ENCODE peak calls at places on chromosomes 6 and 20, in four cellular contexts. K, L, X and H are unnamed samples. For H3K27me3, the result is how much of the 10 kb centered on the place peaks cover.

GRCh38 chr6:154267508-154268106 is 89.0 kb downstream of the IPCEF1 start:
- DNase-seq in K (no peak), L (no peak), X (no peak), H (no peak)

GRCh38 chr20:36235892-36236785 is at the start of gene AAR2:
- DNase-seq in K (peak), L (peak), X (peak), H (peak)

GRCh38 chr6:124854338-124854922 is 107.8 kb upstream of the RNF217 start:
- DNase-seq in K (no peak), L (no peak), X (no peak), H (no peak)

GRCh38 chr6:157952751-157953479 is 28.7 kb upstream of the SYNJ2 start:
- DNase-seq in K (no peak), L (no peak), X (no peak), H (no peak)

GRCh38 chr20:53643031-53643832 is 49.6 kb upstream of the ZNF217 start:
- DNase-seq in K (no peak), L (peak), X (peak), H (peak)

GRCh38 chr6:157962601-157963084 is 19.0 kb upstream of the SYNJ2 start:
- DNase-seq in K (no peak), L (no peak), X (no peak), H (no peak)

GRCh38 chr20:32518593-32519366 is 66.4 kb downstream of the NOL4L start:
- DNase-seq in K (no peak), L (no peak), X (no peak), H (peak)

GRCh38 chr20:51910202-51911050 is 108.1 kb upstream of the SALL4 start:
- DNase-seq in K (no peak), L (no peak), X (no peak), H (no peak)

GRCh38 chr6:45031601-45032000 is 296.5 kb upstream of the RUNX2 start:
- DNase-seq in K (no peak), L (no peak), X (no peak), H (no peak)

GRCh38 chr6:154864086-154864430 is 130.8 kb downstream of the SCAF8 start:
- DNase-seq in K (no peak), L (no peak), X (no peak), H (no peak)

GRCh38 chr6:47111685-47112084 is 69.6 kb upstream of the ADGRF1 start:
- DNase-seq in K (no peak), L (no peak), X (no peak), H (no peak)

GRCh38 chr20:53202781-53203180 is 230.6 kb downstream of the TSHZ2 start:
- DNase-seq in K (no peak), L (no peak), X (no peak), H (no peak)

GRCh38 chr6:149834513-149835481 is 29.4 kb downstream of the LRP11 start:
- DNase-seq in K (no peak), L (no peak), X (no peak), H (no peak)

GRCh38 chr6:22575190-22575589 is 5.8 kb downstream of the HDGFL1 start:
- DNase-seq in K (no peak), L (no peak), X (no peak), H (no peak)

GRCh38 chr20:50191566-50192363 is 1.1 kb downstream of the CEBPB start:
- DNase-seq in K (peak), L (peak), X (peak), H (peak)

GRCh38 chr6:9224539-9224938 is 789.2 kb upstream of the SLC35B3 start:
- DNase-seq in K (no peak), L (no peak), X (no peak), H (no peak)

GRCh38 chr6:160337991-160338390 is 10.2 kb upstream of the SLC22A3 start:
- DNase-seq in K (no peak), L (no peak), X (no peak), H (no peak)

GRCh38 chr6:88483424-88483823 is 317.3 kb upstream of the CNR1 start:
- DNase-seq in K (no peak), L (no peak), X (no peak), H (no peak)

GRCh38 chr6:38262609-38263008 is 377.1 kb downstream of the BTBD9 start:
- DNase-seq in K (no peak), L (no peak), X (no peak), H (no peak)

GRCh38 chr6:5287966-5288297 is 26.6 kb downstream of the FARS2 start:
- DNase-seq in K (no peak), L (no peak), X (no peak), H (no peak)

GRCh38 chr6:12150812-12151432 is 138.8 kb downstream of the HIVEP1 start:
- DNase-seq in K (no peak), L (no peak), X (no peak), H (no peak)

GRCh38 chr20:63815613-63815862 is 15.5 kb downstream of the ZBTB46 start:
- DNase-seq in K (no peak), L (no peak), X (no peak), H (no peak)

GRCh38 chr6:166904101-166904746 is 52.1 kb downstream of the RNASET2 start:
- DNase-seq in K (no peak), L (no peak), X (no peak), H (no peak)

GRCh38 chr20:8215516-8215915 is 83.5 kb downstream of the PLCB1 start:
- DNase-seq in K (peak), L (no peak), X (no peak), H (no peak)

GRCh38 chr6:21019614-21020013 is 485.4 kb downstream of the CDKAL1 start:
- DNase-seq in K (no peak), L (no peak), X (no peak), H (no peak)

GRCh38 chr20:24337074-24337473 is 132.4 kb upstream of the SYNDIG1 start:
- DNase-seq in K (no peak), L (no peak), X (no peak), H (no peak)

GRCh38 chr6:109800771-109801170 is 109.7 kb downstream of the FIG4 start:
- DNase-seq in K (no peak), L (no peak), X (no peak), H (no peak)

GRCh38 chr6:156832166-156832743 is 55.1 kb downstream of the ARID1B start:
- DNase-seq in K (no peak), L (no peak), X (peak), H (no peak)

GRCh38 chr20:33584976-33585375 is 77.2 kb upstream of the C20orf144 start:
- DNase-seq in K (no peak), L (no peak), X (no peak), H (no peak)

GRCh38 chr6:111354751-111355150 is 128.3 kb downstream of the REV3L start:
- DNase-seq in K (no peak), L (no peak), X (no peak), H (no peak)

GRCh38 chr6:141552463-141552862 is 580.3 kb upstream of the GJE1 start:
- DNase-seq in K (no peak), L (no peak), X (no peak), H (no peak)

GRCh38 chr6:30213999-30214982 is 1.1 kb upstream of the TRIM26 start:
- DNase-seq in K (peak), L (peak), X (peak), H (peak)

GRCh38 chr20:37421988-37422387 is 76.0 kb downstream of the SRC start:
- DNase-seq in K (no peak), L (no peak), X (no peak), H (no peak)

GRCh38 chr6:82410151-82410621 is 46.6 kb downstream of the TPBG start:
- DNase-seq in K (no peak), L (no peak), X (no peak), H (no peak)

GRCh38 chr6:165846123-165846966 is 183.3 kb upstream of the PDE10A start:
- DNase-seq in K (no peak), L (no peak), X (no peak), H (no peak)

DNA sequence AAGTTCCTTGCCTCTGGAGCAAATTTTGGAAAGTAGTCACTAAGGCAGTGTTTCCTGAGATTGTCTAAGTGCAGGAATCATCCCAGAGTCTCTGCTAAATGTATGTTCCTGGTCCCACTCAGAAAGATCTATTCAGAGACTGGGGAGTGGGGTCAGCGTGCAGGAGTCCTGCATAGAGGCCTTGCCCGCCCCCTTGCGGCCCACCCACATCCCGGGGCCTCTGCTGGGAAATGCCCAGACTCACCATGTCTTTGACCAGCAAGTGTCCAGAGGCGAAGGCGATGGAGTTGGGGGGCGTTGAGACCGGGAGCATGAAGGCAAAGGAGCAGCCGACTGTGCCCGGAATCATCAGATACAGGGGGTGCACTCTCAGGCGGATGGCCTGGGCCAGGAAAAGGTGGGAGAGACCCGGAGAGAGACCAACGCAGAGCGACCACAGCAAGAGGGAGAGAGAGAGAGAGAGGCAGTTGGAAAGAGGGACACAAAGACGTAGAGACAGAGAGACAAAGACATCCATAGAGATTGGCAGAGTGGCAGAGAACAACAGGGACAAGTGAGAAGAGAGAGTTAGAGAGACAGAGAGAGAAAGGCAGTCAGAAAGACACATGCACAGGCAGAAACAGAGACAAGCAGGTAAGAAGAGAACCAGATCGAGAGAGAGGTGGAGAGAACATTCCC is 12.9 kb upstream of the OCSTAMP start:
- DNase-seq in K (no peak), L (no peak), X (no peak), H (no peak)
- H3K27ac ChIP-seq in K (peak), L (peak), X (no peak), H (no peak)

DNA sequence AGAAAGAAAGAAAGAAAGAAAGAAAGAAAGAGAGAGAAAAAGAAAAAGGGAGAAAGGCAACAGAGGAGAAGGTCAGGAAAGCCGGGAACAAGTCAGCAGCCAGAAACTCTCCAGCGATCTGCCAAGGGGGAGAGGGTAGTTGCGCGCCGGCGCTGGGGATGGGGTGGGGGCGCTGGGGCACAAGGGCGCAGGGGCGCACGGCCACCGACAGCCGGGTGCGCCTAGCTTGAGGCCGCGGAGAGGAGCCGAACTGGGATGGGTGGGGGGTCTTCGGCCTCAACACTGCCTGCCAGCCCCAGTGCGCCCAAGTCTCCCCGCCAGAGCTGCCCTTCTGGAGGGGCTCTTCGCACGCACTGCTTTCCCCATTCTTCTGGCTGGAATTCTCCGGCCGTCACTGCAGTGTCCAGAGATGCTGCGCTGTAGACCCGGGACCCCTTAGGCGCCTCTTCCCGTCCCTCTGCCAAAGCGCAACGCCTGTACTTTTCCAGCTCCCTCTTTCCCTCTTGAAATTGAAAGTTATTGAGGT is 429 bp upstream of the RSPO3 start:
- DNase-seq in K (peak), L (no peak), X (no peak), H (peak)
- H3K27me3 ChIP-seq in K (under half), L (under half), X (under half), H (under half)

DNA sequence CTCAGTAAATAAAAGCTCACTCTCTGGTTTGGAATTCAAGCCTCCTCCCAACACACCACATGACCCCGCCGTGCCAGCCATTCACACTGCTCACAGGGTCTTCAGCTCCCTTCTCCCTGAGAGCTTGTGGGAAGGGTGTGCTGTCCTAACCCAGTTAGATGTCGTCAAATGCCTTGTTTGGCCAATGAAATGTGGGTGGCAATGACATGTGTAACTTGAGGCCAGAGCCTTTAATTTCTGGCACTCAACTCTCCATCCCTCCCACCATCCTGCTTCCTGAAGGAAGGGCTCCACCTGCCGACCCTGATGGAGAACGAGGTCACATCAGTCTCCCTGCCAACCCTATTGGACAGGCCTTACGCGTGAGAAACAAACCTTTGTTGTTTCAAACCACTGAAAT is 224.5 kb upstream of the AGPAT4 start:
- DNase-seq in K (no peak), L (no peak), X (peak), H (no peak)
- TF ChIP-seq CTCF in K (no peak), L (peak), X (peak), H (no peak)

DNA sequence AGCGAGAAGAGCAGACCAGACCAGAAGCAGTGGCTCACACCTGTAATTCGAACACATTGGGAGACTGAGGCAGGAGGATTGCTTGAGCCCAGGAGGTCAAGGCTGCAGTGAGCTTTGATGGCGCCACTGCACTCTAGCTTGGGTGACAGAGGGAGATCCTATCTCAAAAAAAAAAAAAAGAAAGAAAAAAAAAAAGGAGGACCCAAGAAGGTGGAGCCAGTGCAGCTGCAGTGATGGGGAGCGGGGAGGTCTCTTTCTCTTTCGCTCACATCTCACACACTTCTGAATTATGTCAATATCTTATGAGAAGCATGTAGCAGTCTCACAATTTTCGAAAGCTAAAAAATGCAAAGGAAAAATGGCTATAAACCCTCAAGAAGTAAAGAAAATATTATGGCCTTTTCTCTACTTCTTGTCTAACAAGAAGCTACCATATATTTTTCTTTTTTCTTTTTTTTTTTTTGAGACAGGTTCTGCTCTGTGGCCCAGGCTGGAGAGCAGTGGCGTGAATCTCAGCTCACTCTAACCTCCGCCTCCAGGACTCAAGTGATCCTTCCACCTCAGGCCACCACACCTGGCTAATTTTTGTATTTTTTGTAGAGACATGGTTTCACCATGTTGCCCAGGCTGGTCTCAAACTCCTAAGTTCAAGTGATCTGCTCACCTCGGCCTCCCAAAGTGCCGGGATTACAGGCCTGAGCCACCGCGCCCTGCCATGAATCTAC is 3.8 kb upstream of the SPO11 start:
- DNase-seq in K (no peak), L (no peak), X (no peak), H (no peak)
- H3K27ac ChIP-seq in K (no peak), L (no peak), X (no peak), H (no peak)